ENCODE peak calls at places on chromosomes 2 and 18, in five cellular contexts. A is left lung, L is thoracic aorta, B is tibial artery, T is ELF-1. I is an unnamed sample.

GRCh38 chr2:202278036-202278760 is 12.6 kb downstream of the NOP58 start:
- DNase-seq in A (no peak), L (no peak), B (no peak), T (no peak), I (no peak)

GRCh38 chr2:9069496-9069991 is 66.1 kb upstream of the MBOAT2 start:
- DNase-seq in A (no peak), L (no peak), B (no peak), T (no peak), I (no peak)

GRCh38 chr2:19573784-19574183 is 215.4 kb upstream of the OSR1 start:
- DNase-seq in A (no peak), L (no peak), B (no peak), T (no peak), I (no peak)

GRCh38 chr18:42929857-42930256 is 185.6 kb downstream of the RIT2 start:
- DNase-seq in A (no peak), L (no peak), B (no peak), T (no peak), I (no peak)

GRCh38 chr2:241668354-241668753 is 18.3 kb downstream of the DTYMK start:
- DNase-seq in A (no peak), L (no peak), B (no peak), T (no peak), I (no peak)

GRCh38 chr2:112705576-112705975 is 15.2 kb upstream of the NT5DC4 start:
- DNase-seq in A (peak), L (no peak), B (no peak), T (no peak), I (peak)

GRCh38 chr2:175309799-175310198 is 128.3 kb upstream of the ATP5MC3 start:
- DNase-seq in A (no peak), L (no peak), B (no peak), T (peak), I (no peak)

GRCh38 chr2:168085801-168086361 is 161.5 kb downstream of the STK39 start:
- DNase-seq in A (no peak), L (no peak), B (no peak), T (no peak), I (no peak)

GRCh38 chr2:88176352-88176952 is 6.3 kb downstream of the THNSL2 start:
- DNase-seq in A (no peak), L (no peak), B (no peak), T (no peak), I (no peak)

GRCh38 chr2:240229603-240230423 is 89.4 kb upstream of the OTOS start:
- DNase-seq in A (peak), L (no peak), B (peak), T (no peak), I (peak)

GRCh38 chr18:7844017-7844416 is 276.9 kb downstream of the PTPRM start:
- DNase-seq in A (no peak), L (no peak), B (no peak), T (no peak), I (no peak)

GRCh38 chr18:58624011-58624410 is 4.9 kb downstream of the ALPK2 start:
- DNase-seq in A (no peak), L (no peak), B (no peak), T (peak), I (no peak)

GRCh38 chr2:11342561-11343343 is 1.7 kb downstream of the ROCK2 start:
- DNase-seq in A (no peak), L (no peak), B (no peak), T (peak), I (no peak)

GRCh38 chr18:49878015-49878414 is 64.7 kb upstream of the ACAA2 start:
- DNase-seq in A (no peak), L (no peak), B (no peak), T (no peak), I (no peak)

GRCh38 chr2:25411281-25411680 is 69.6 kb upstream of the DNMT3A start:
- DNase-seq in A (no peak), L (no peak), B (no peak), T (no peak), I (no peak)

GRCh38 chr2:205785507-205786222 is 103.4 kb downstream of the NRP2 start:
- DNase-seq in A (no peak), L (no peak), B (no peak), T (no peak), I (no peak)

GRCh38 chr2:8177550-8177949 is 504.3 kb upstream of the ID2 start:
- DNase-seq in A (no peak), L (no peak), B (no peak), T (no peak), I (no peak)

GRCh38 chr2:71830497-71831207 is 317.0 kb downstream of the CYP26B1 start:
- DNase-seq in A (no peak), L (no peak), B (no peak), T (no peak), I (no peak)

GRCh38 chr2:157785866-157786662 is 90.1 kb downstream of the ACVR1 start:
- DNase-seq in A (no peak), L (no peak), B (no peak), T (peak), I (no peak)

GRCh38 chr18:51621103-51621969 is 423.9 kb upstream of the MEX3C start:
- DNase-seq in A (no peak), L (no peak), B (no peak), T (peak), I (no peak)

GRCh38 chr2:18548618-18549017 is 11.8 kb downstream of the RDH14 start:
- DNase-seq in A (no peak), L (no peak), B (no peak), T (no peak), I (no peak)

GRCh38 chr2:119827866-119828507 is 68.3 kb downstream of the PTPN4 start:
- DNase-seq in A (no peak), L (no peak), B (no peak), T (no peak), I (no peak)

GRCh38 chr18:777021-777420 is 35.0 kb downstream of the YES1 start:
- DNase-seq in A (no peak), L (no peak), B (no peak), T (no peak), I (no peak)

GRCh38 chr2:233061007-233061590 is 957 bp downstream of the INPP5D start:
- DNase-seq in A (no peak), L (no peak), B (peak), T (no peak), I (no peak)

GRCh38 chr2:207662203-207662602 is 37.0 kb upstream of the METTL21A start:
- DNase-seq in A (peak), L (no peak), B (no peak), T (no peak), I (peak)

GRCh38 chr18:12777543-12777942 is 74.7 kb downstream of the PSMG2 start:
- DNase-seq in A (no peak), L (no peak), B (no peak), T (peak), I (no peak)

GRCh38 chr18:38944446-38945024 is 1378.9 kb upstream of the CELF4 start:
- DNase-seq in A (no peak), L (no peak), B (no peak), T (no peak), I (peak)